ENCODE peak calls at places on chromosomes 5 and 9, in seven cellular contexts. E is T-helper 1 cell, R is mesendoderm, A is A549, M is T-helper 9 cell, K is thyroid gland, F is HEK293T. I is an unnamed sample.

GRCh38 chr5:37850128-37850865 is 10.5 kb upstream of the GDNF start:
- DNase-seq in E (no peak), R (no peak), A (no peak), M (no peak), K (no peak), F (no peak), I (no peak)

GRCh38 chr9:14608521-14608920 is 84.7 kb downstream of the ZDHHC21 start:
- DNase-seq in E (no peak), R (no peak), A (no peak), M (no peak), K (no peak), F (no peak), I (no peak)

GRCh38 chr5:92391-93220 is 638 bp downstream of the PLEKHG4B start:
- DNase-seq in E (no peak), R (peak; percentile 71), A (no peak), M (no peak), K (peak; percentile 11), F (no peak), I (peak; percentile 25)

GRCh38 chr9:93595461-93595860 is 19.1 kb downstream of the PHF2 start:
- DNase-seq in E (no peak), R (no peak), A (no peak), M (no peak), K (no peak), F (no peak), I (no peak)

GRCh38 chr9:74940600-74940999 is 12.1 kb downstream of the C9orf40 start:
- DNase-seq in E (no peak), R (no peak), A (no peak), M (no peak), K (no peak), F (peak; percentile 22), I (peak; percentile 79)

GRCh38 chr5:150022163-150022540 is 21.6 kb downstream of the HMGXB3 start:
- DNase-seq in E (no peak), R (no peak), A (no peak), M (no peak), K (peak; percentile 53), F (no peak), I (no peak)

GRCh38 chr5:140114341-140115185 is 654 bp downstream of the PURA start:
- DNase-seq in E (no peak), R (peak; percentile 66), A (peak; percentile 30), M (peak; percentile 19), K (peak; percentile 74), F (peak; percentile 28), I (peak; percentile 78)

GRCh38 chr9:114583776-114584175 is 3.8 kb upstream of the ATP6V1G1 start:
- DNase-seq in E (no peak), R (no peak), A (no peak), M (no peak), K (no peak), F (no peak), I (no peak)

GRCh38 chr5:172585114-172585513 is 55.9 kb upstream of the NEURL1B start:
- DNase-seq in E (no peak), R (no peak), A (no peak), M (no peak), K (no peak), F (no peak), I (no peak)

GRCh38 chr5:9545301-9545958 is 445 bp downstream of the SEMA5A start:
- DNase-seq in E (no peak), R (peak; percentile 51), A (no peak), M (no peak), K (no peak), F (no peak), I (no peak)

GRCh38 chr9:98333703-98334582 is 78.5 kb upstream of the TBC1D2 start:
- DNase-seq in E (no peak), R (no peak), A (no peak), M (no peak), K (no peak), F (no peak), I (no peak)

GRCh38 chr9:112819635-112820496 is 69.3 kb downstream of the SNX30 start:
- DNase-seq in E (no peak), R (peak; percentile 79), A (peak; percentile 47), M (no peak), K (peak; percentile 63), F (peak; percentile 65), I (peak; percentile 62)

GRCh38 chr5:42951169-42951846 is 88.8 kb downstream of the ANXA2R start:
- DNase-seq in E (peak; percentile 53), R (no peak), A (no peak), M (peak; percentile 66), K (peak; percentile 11), F (no peak), I (no peak)

GRCh38 chr9:97558701-97559101 is 57.2 kb downstream of the TMOD1 start:
- DNase-seq in E (no peak), R (no peak), A (no peak), M (no peak), K (no peak), F (no peak), I (no peak)